ENCODE peak calls at places on chromosomes 5 and 9, in four cellular contexts. One of them, this sample, is unnamed.

GRCh38 chr9:21653091-21653490 is 149.3 kb upstream of the MTAP start:
- DNase-seq in left ventricle myocardium inferior: no peak
- DNase-seq in A549: no peak
- DNase-seq in HepG2: no peak
- DNase-seq in this sample: no peak

GRCh38 chr5:96338624-96339023 is 94.4 kb downstream of the PCSK1 start:
- DNase-seq in HepG2: peak; percentile 54
- DNase-seq in left ventricle myocardium inferior: no peak
- DNase-seq in A549: no peak
- DNase-seq in this sample: no peak

GRCh38 chr9:91865041-91865440 is 85.0 kb downstream of the ROR2 start:
- DNase-seq in HepG2: no peak
- DNase-seq in A549: no peak
- DNase-seq in left ventricle myocardium inferior: no peak
- DNase-seq in this sample: no peak

GRCh38 chr9:21317956-21318923 is 13.1 kb upstream of the IFNA5 start:
- DNase-seq in A549: peak; percentile 58
- DNase-seq in HepG2: peak; percentile 24
- DNase-seq in left ventricle myocardium inferior: no peak
- DNase-seq in this sample: no peak

GRCh38 chr9:130930804-130931349 is 8.2 kb downstream of the FIBCD1 start:
- DNase-seq in A549: no peak
- DNase-seq in left ventricle myocardium inferior: no peak
- DNase-seq in HepG2: no peak
- DNase-seq in this sample: no peak

GRCh38 chr9:134473353-134474057 is 147.2 kb downstream of the RXRA start:
- DNase-seq in A549: no peak
- DNase-seq in HepG2: no peak
- DNase-seq in left ventricle myocardium inferior: peak; percentile 47
- DNase-seq in this sample: no peak

GRCh38 chr9:125538092-125538473 is 168.9 kb downstream of the MAPKAP1 start:
- DNase-seq in HepG2: peak; percentile 84
- DNase-seq in left ventricle myocardium inferior: no peak
- DNase-seq in A549: peak; percentile 72
- DNase-seq in this sample: no peak

GRCh38 chr5:10537614-10538013 is 26.3 kb upstream of the ANKRD33B start:
- DNase-seq in HepG2: no peak
- DNase-seq in A549: no peak
- DNase-seq in left ventricle myocardium inferior: no peak
- DNase-seq in this sample: no peak

GRCh38 chr9:16515207-16515606 is 355.3 kb downstream of the BNC2 start:
- DNase-seq in HepG2: no peak
- DNase-seq in left ventricle myocardium inferior: no peak
- DNase-seq in A549: no peak
- DNase-seq in this sample: no peak

GRCh38 chr9:95012035-95012708 is 285.7 kb downstream of the AOPEP start:
- DNase-seq in HepG2: no peak
- DNase-seq in left ventricle myocardium inferior: no peak
- DNase-seq in A549: no peak
- DNase-seq in this sample: no peak

GRCh38 chr5:36680066-36680465 is 73.7 kb downstream of the SLC1A3 start:
- DNase-seq in A549: no peak
- DNase-seq in HepG2: no peak
- DNase-seq in left ventricle myocardium inferior: peak; percentile 75
- DNase-seq in this sample: no peak

GRCh38 chr5:150809363-150809762 is 30.8 kb downstream of the SMIM3 start:
- DNase-seq in HepG2: no peak
- DNase-seq in A549: no peak
- DNase-seq in left ventricle myocardium inferior: no peak
- DNase-seq in this sample: no peak

GRCh38 chr9:97629136-97629535 is 4.0 kb downstream of the TSTD2 start:
- DNase-seq in HepG2: no peak
- DNase-seq in A549: no peak
- DNase-seq in left ventricle myocardium inferior: no peak
- DNase-seq in this sample: no peak

GRCh38 chr9:14530301-14530700 is 162.9 kb downstream of the ZDHHC21 start:
- DNase-seq in HepG2: no peak
- DNase-seq in left ventricle myocardium inferior: no peak
- DNase-seq in A549: no peak
- DNase-seq in this sample: no peak

GRCh38 chr5:157816682-157817268 is 42.2 kb downstream of the CLINT1 start:
- DNase-seq in HepG2: no peak
- DNase-seq in left ventricle myocardium inferior: no peak
- DNase-seq in A549: peak; percentile 18
- DNase-seq in this sample: no peak

GRCh38 chr5:135058326-135058725 is 24.3 kb upstream of the PITX1 start:
- DNase-seq in A549: no peak
- DNase-seq in left ventricle myocardium inferior: no peak
- DNase-seq in HepG2: no peak
- DNase-seq in this sample: no peak

GRCh38 chr5:138029501-138029900 is 3.4 kb downstream of the FAM13B start:
- DNase-seq in A549: no peak
- DNase-seq in left ventricle myocardium inferior: no peak
- DNase-seq in HepG2: no peak
- DNase-seq in this sample: no peak

GRCh38 chr5:134073404-134073803 is 41.1 kb upstream of the TCF7 start:
- DNase-seq in left ventricle myocardium inferior: no peak
- DNase-seq in HepG2: no peak
- DNase-seq in A549: peak; percentile 31
- DNase-seq in this sample: no peak

GRCh38 chr9:137114613-137115393 is at the start of gene DPP7:
- DNase-seq in HepG2: no peak
- DNase-seq in left ventricle myocardium inferior: peak; percentile 82
- DNase-seq in A549: peak; percentile 59
- DNase-seq in this sample: peak; percentile 97

GRCh38 chr5:57383093-57383861 is 99.3 kb downstream of the ACTBL2 start:
- DNase-seq in HepG2: peak; percentile 30
- DNase-seq in A549: peak; percentile 85
- DNase-seq in left ventricle myocardium inferior: no peak
- DNase-seq in this sample: no peak

GRCh38 chr5:80193421-80193820 is 62.4 kb downstream of the SERINC5 start:
- DNase-seq in left ventricle myocardium inferior: no peak
- DNase-seq in A549: no peak
- DNase-seq in HepG2: no peak
- DNase-seq in this sample: no peak

GRCh38 chr5:6674886-6675285 is 38.3 kb upstream of the TENT4A start:
- DNase-seq in left ventricle myocardium inferior: no peak
- DNase-seq in HepG2: no peak
- DNase-seq in A549: no peak
- DNase-seq in this sample: no peak

GRCh38 chr5:154390096-154390495 is 55.7 kb upstream of the SAP30L start:
- DNase-seq in A549: no peak
- DNase-seq in left ventricle myocardium inferior: no peak
- DNase-seq in HepG2: no peak
- DNase-seq in this sample: no peak

GRCh38 chr5:93307557-93307956 is 273.5 kb downstream of the NR2F1-AS1 start:
- DNase-seq in left ventricle myocardium inferior: no peak
- DNase-seq in A549: no peak
- DNase-seq in HepG2: no peak
- DNase-seq in this sample: no peak

GRCh38 chr5:386432-387341 is 56.3 kb upstream of the EXOC3 start:
- DNase-seq in left ventricle myocardium inferior: no peak
- DNase-seq in HepG2: no peak
- DNase-seq in A549: no peak
- DNase-seq in this sample: no peak

GRCh38 chr5:41835625-41836024 is 34.6 kb downstream of the OXCT1 start:
- DNase-seq in A549: peak; percentile 29
- DNase-seq in HepG2: no peak
- DNase-seq in left ventricle myocardium inferior: peak; percentile 54
- DNase-seq in this sample: no peak

GRCh38 chr9:136799079-136799853 is 3.1 kb downstream of the CCDC183 start:
- DNase-seq in A549: no peak
- DNase-seq in left ventricle myocardium inferior: no peak
- DNase-seq in HepG2: peak; percentile 80
- DNase-seq in this sample: no peak

GRCh38 chr5:126801992-126802294 is 25.0 kb downstream of the LMNB1 start:
- DNase-seq in HepG2: peak; percentile 20
- DNase-seq in A549: peak; percentile 41
- DNase-seq in left ventricle myocardium inferior: no peak
- DNase-seq in this sample: no peak

GRCh38 chr9:106883030-106883429 is 20.1 kb downstream of the ZNF462 start:
- DNase-seq in A549: no peak
- DNase-seq in HepG2: no peak
- DNase-seq in left ventricle myocardium inferior: no peak
- DNase-seq in this sample: no peak

GRCh38 chr5:17802256-17802655 is 168.0 kb downstream of the TAF11L14 start:
- DNase-seq in left ventricle myocardium inferior: no peak
- DNase-seq in HepG2: no peak
- DNase-seq in A549: no peak
- DNase-seq in this sample: no peak

GRCh38 chr9:131094622-131095021 is 1.7 kb upstream of the AIF1L start:
- DNase-seq in A549: no peak
- DNase-seq in left ventricle myocardium inferior: peak; percentile 62
- DNase-seq in HepG2: no peak
- DNase-seq in this sample: no peak

GRCh38 chr5:181052526-181052927 is 12.5 kb downstream of the BTNL9 start:
- DNase-seq in HepG2: no peak
- DNase-seq in A549: peak; percentile 54
- DNase-seq in left ventricle myocardium inferior: peak; percentile 26
- DNase-seq in this sample: no peak

GRCh38 chr5:109704255-109704952 is 14.7 kb downstream of the MAN2A1 start:
- DNase-seq in left ventricle myocardium inferior: no peak
- DNase-seq in A549: no peak
- DNase-seq in HepG2: no peak
- DNase-seq in this sample: no peak

GRCh38 chr5:170761708-170762066 is 21.8 kb upstream of the GABRP start:
- DNase-seq in A549: no peak
- DNase-seq in HepG2: no peak
- DNase-seq in left ventricle myocardium inferior: no peak
- DNase-seq in this sample: no peak

DNA sequence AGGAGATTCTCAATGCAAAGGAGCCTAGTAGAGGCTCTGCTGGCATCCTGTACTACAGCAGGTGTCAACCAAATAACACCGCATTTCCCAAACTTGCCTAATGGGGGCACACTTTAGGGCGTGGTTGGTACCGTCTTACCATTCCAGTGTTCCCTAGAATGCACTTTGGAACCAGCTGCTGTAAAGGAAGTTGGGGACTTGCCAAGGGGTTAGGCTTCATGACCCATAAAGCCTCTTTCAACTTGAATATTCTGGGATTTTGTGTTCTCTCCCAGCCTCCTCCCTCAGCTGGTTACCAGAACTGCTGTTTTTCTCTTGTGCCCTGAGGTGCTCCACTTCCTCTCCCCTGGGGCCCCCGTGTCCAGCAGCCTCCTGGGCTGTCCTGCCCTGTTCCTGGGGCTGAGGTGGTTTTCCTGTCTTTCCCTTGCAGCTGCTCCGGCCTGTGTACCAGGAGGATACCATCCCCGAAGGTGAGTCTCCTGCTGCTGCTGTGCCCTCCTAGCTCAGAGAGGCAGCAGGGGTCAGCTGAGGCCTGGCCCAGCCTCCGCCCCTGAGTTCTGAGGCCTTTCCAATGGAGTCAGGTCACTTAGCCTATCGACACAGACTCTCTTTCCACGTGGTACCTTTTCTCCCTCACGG is 44.7 kb downstream of the RGS3 start:
- DNase-seq in left ventricle myocardium inferior: no peak
- DNase-seq in HepG2: peak; percentile 72
- DNase-seq in A549: peak; percentile 64
- DNase-seq in this sample: no peak
- TF ChIP-seq CTCF in left ventricle myocardium inferior: no peak
- TF ChIP-seq CTCF in HepG2: peak; percentile 45
- TF ChIP-seq CTCF in A549: peak; percentile 15
- TF ChIP-seq CTCF in this sample: no peak

GRCh38 chr5:132464155-132464939 is 26.2 kb downstream of the IRF1 start:
- DNase-seq in left ventricle myocardium inferior: no peak
- DNase-seq in A549: no peak
- DNase-seq in HepG2: no peak
- DNase-seq in this sample: no peak
- TF ChIP-seq CTCF in left ventricle myocardium inferior: peak; percentile 37
- TF ChIP-seq CTCF in A549: no peak
- TF ChIP-seq CTCF in HepG2: peak; percentile 31
- TF ChIP-seq CTCF in this sample: no peak

GRCh38 chr9:132631280-132631679 is 38.5 kb downstream of the DDX31 start:
- DNase-seq in A549: no peak
- DNase-seq in left ventricle myocardium inferior: no peak
- DNase-seq in HepG2: no peak
- DNase-seq in this sample: no peak
- TF ChIP-seq CTCF in A549: no peak
- TF ChIP-seq CTCF in left ventricle myocardium inferior: no peak
- TF ChIP-seq CTCF in HepG2: no peak
- TF ChIP-seq CTCF in this sample: no peak

GRCh38 chr9:77751341-77752091 is 103.4 kb upstream of the GNA14 start:
- DNase-seq in left ventricle myocardium inferior: no peak
- DNase-seq in A549: peak; percentile 58
- DNase-seq in HepG2: peak; percentile 35
- DNase-seq in this sample: no peak

GRCh38 chr9:77753183-77753582 is 105.1 kb upstream of the GNA14 start:
- DNase-seq in left ventricle myocardium inferior: no peak
- DNase-seq in HepG2: no peak
- DNase-seq in A549: no peak
- DNase-seq in this sample: no peak

GRCh38 chr9:77752566-77752965 is 104.4 kb upstream of the GNA14 start:
- DNase-seq in HepG2: no peak
- DNase-seq in A549: no peak
- DNase-seq in left ventricle myocardium inferior: no peak
- DNase-seq in this sample: no peak

GRCh38 chr9:77759391-77759790 is 111.3 kb upstream of the GNA14 start:
- DNase-seq in left ventricle myocardium inferior: no peak
- DNase-seq in HepG2: no peak
- DNase-seq in A549: no peak
- DNase-seq in this sample: no peak

DNA sequence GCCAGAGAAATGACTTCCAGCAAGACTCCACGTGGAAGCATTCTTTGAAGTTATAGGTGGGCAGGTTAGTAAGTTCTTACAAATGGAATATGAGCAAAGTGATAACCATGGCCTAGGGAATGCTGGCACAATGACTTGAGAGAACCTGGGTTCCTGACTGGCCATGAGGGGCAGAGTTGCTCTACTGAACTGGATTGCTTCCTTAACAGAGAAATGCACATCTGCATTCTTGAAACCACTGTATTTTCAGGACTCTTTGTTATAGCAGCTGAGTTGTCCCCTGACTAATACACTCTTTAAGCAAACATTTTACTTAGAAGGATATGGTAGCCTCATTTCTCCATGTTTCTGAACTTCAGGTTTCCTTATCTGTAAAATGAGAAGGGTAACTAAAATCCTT is 108.3 kb upstream of the GNA14 start:
- DNase-seq in left ventricle myocardium inferior: no peak
- DNase-seq in A549: peak; percentile 37
- DNase-seq in HepG2: peak; percentile 13
- DNase-seq in this sample: no peak
- TF ChIP-seq CTCF in left ventricle myocardium inferior: no peak
- TF ChIP-seq CTCF in A549: peak; percentile 12
- TF ChIP-seq CTCF in HepG2: peak; percentile 25
- TF ChIP-seq CTCF in this sample: peak; percentile 25

DNA sequence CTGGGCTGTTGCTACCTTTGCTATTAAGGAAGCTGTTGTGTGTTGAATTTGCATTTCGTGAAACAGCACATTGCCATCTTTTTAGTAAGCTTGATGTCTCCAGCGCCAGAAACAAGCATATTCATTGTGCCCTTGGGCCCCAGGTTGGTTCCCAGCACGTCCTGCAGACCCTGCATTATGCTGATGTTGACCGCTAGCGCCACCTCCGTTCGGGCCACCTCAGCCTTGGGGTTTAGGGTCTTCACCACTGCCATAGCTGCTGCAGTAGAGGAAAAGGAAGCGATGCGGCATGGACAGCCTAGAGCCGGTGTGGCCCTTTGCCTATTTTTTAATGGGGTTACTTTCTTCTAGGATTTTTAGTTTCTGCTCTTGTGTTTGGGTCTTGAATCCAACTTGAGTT is 23.8 kb upstream of the OTULIN start:
- DNase-seq in A549: no peak
- DNase-seq in left ventricle myocardium inferior: no peak
- DNase-seq in HepG2: no peak
- DNase-seq in this sample: no peak
- TF ChIP-seq CTCF in A549: no peak
- TF ChIP-seq CTCF in left ventricle myocardium inferior: no peak
- TF ChIP-seq CTCF in HepG2: no peak
- TF ChIP-seq CTCF in this sample: no peak

This sample was measured in D721Med.